ENCODE peak calls at places on chromosomes 5 and 9, in seven cellular contexts. Y is GM04503, U is T-helper 9 cell, G is iris pigment epithelial cell, W is fibroblast of pulmonary artery, B is astrocyte of the spinal cord, O is IMR-90. L is an unnamed sample.

GRCh38 chr5:2841208-2841607 is 89.7 kb upstream of the IRX2 start:
- DNase-seq in Y (no peak), U (no peak), G (no peak), W (no peak), B (no peak), O (no peak), L (no peak)

GRCh38 chr5:143537056-143537455 is 133.6 kb upstream of the NR3C1 start:
- DNase-seq in Y (no peak), U (no peak), G (no peak), W (no peak), B (no peak), O (no peak), L (no peak)

GRCh38 chr9:85089188-85089969 is 419.9 kb downstream of the NTRK2 start:
- DNase-seq in Y (no peak), U (no peak), G (no peak), W (no peak), B (no peak), O (no peak), L (no peak)

GRCh38 chr5:152393420-152393819 is 11.7 kb downstream of the NMUR2 start:
- DNase-seq in Y (no peak), U (no peak), G (no peak), W (no peak), B (no peak), O (no peak), L (no peak)

GRCh38 chr9:21994526-21994995 is at the start of gene CDKN2B-AS1:
- DNase-seq in Y (no peak), U (peak), G (peak), W (peak), B (peak), O (peak), L (peak)

GRCh38 chr5:138789771-138790242 is 36.6 kb downstream of the CTNNA1 start:
- DNase-seq in Y (no peak), U (no peak), G (peak), W (peak), B (peak), O (peak), L (peak)

GRCh38 chr5:169181785-169182184 is 119.2 kb downstream of the SLIT3 start:
- DNase-seq in Y (no peak), U (no peak), G (no peak), W (no peak), B (no peak), O (no peak), L (no peak)

GRCh38 chr9:137445930-137446431 is 4.8 kb upstream of the ENTPD8 start:
- DNase-seq in Y (no peak), U (no peak), G (no peak), W (no peak), B (no peak), O (no peak), L (no peak)

GRCh38 chr5:53779541-53779981 is 219.1 kb downstream of the NDUFS4 start:
- DNase-seq in Y (peak), U (no peak), G (peak), W (peak), B (peak), O (peak), L (peak)

GRCh38 chr9:109455861-109456260 is 42.2 kb downstream of the PTPN3 start:
- DNase-seq in Y (no peak), U (no peak), G (no peak), W (no peak), B (no peak), O (no peak), L (no peak)

GRCh38 chr5:132497488-132497997 is 7.0 kb upstream of the IRF1 start:
- DNase-seq in Y (peak), U (no peak), G (peak), W (peak), B (peak), O (peak), L (peak)

GRCh38 chr9:105172393-105172792 is 72.1 kb upstream of the SLC44A1 start:
- DNase-seq in Y (no peak), U (no peak), G (no peak), W (no peak), B (no peak), O (no peak), L (no peak)

GRCh38 chr9:87655731-87656130 is 70.2 kb upstream of the CTSL start:
- DNase-seq in Y (no peak), U (no peak), G (no peak), W (no peak), B (no peak), O (no peak), L (no peak)

GRCh38 chr9:73805111-73805510 is 653.4 kb downstream of the ANXA1 start:
- DNase-seq in Y (no peak), U (no peak), G (peak), W (peak), B (peak), O (no peak), L (no peak)

GRCh38 chr5:32225445-32225844 is 51.3 kb upstream of the GOLPH3 start:
- DNase-seq in Y (peak), U (no peak), G (peak), W (peak), B (peak), O (peak), L (peak)

GRCh38 chr9:37902804-37903580 is 935 bp downstream of the SLC25A51 start:
- DNase-seq in Y (no peak), U (no peak), G (peak), W (peak), B (peak), O (peak), L (peak)

GRCh38 chr9:22079873-22080341 is 70.8 kb upstream of the CDKN2B start:
- DNase-seq in Y (peak), U (no peak), G (peak), W (peak), B (peak), O (peak), L (no peak)

GRCh38 chr9:110308504-110309109 is 29.1 kb downstream of the TXNDC8 start:
- DNase-seq in Y (no peak), U (no peak), G (no peak), W (no peak), B (no peak), O (no peak), L (no peak)

GRCh38 chr9:38212016-38212415 is 143.0 kb upstream of the SHB start:
- DNase-seq in Y (no peak), U (no peak), G (no peak), W (no peak), B (no peak), O (no peak), L (no peak)

GRCh38 chr9:132914924-132915323 is 29.5 kb downstream of the TSC1 start:
- DNase-seq in Y (no peak), U (no peak), G (no peak), W (no peak), B (no peak), O (no peak), L (no peak)

GRCh38 chr5:10333154-10334006 is 20.1 kb upstream of the MARCHF6 start:
- DNase-seq in Y (no peak), U (no peak), G (peak), W (peak), B (no peak), O (peak), L (no peak)

GRCh38 chr5:117494208-117494607 is 919.6 kb upstream of the SEMA6A start:
- DNase-seq in Y (no peak), U (no peak), G (no peak), W (peak), B (no peak), O (no peak), L (no peak)

GRCh38 chr9:76887951-76888350 is 18.0 kb downstream of the PRUNE2 start:
- DNase-seq in Y (no peak), U (no peak), G (no peak), W (no peak), B (peak), O (no peak), L (no peak)

GRCh38 chr5:123261752-123262151 is 161.5 kb downstream of the CEP120 start:
- DNase-seq in Y (no peak), U (no peak), G (no peak), W (no peak), B (no peak), O (peak), L (no peak)

GRCh38 chr5:32138839-32139493 is 35.2 kb downstream of the GOLPH3 start:
- DNase-seq in Y (no peak), U (no peak), G (peak), W (no peak), B (no peak), O (peak), L (peak)

GRCh38 chr5:141525659-141526058 is 36.8 kb downstream of the PCDHGC5 start:
- DNase-seq in Y (no peak), U (no peak), G (no peak), W (no peak), B (no peak), O (no peak), L (no peak)

GRCh38 chr5:111859533-111860270 is 102.7 kb upstream of the NREP start:
- DNase-seq in Y (peak), U (no peak), G (peak), W (peak), B (peak), O (peak), L (peak)

GRCh38 chr5:4189317-4189716 is 593.7 kb downstream of the IRX1 start:
- DNase-seq in Y (no peak), U (no peak), G (no peak), W (no peak), B (no peak), O (no peak), L (no peak)

GRCh38 chr9:121280715-121281613 is 13.0 kb downstream of the GSN start:
- DNase-seq in Y (no peak), U (no peak), G (no peak), W (no peak), B (no peak), O (no peak), L (no peak)

L was measured in brain microvascular endothelial cell.